ENCODE peak calls at places on chromosomes 4 and X, in six cellular contexts. One of them, this sample, is unnamed.

GRCh38 chr4:151565583-151565982 is 156.6 kb downstream of the FHIP1A start:
- DNase-seq in naive B cell: no peak
- DNase-seq in WERI-Rb-1: no peak
- DNase-seq in GDM1: no peak
- DNase-seq in hypothalamus: no peak
- DNase-seq in endodermal cell: no peak
- DNase-seq in this sample: no peak

GRCh38 chrX:128800138-128800537 is 723.2 kb downstream of the SMARCA1 start:
- DNase-seq in GDM1: no peak
- DNase-seq in hypothalamus: no peak
- DNase-seq in WERI-Rb-1: no peak
- DNase-seq in endodermal cell: no peak
- DNase-seq in naive B cell: no peak
- DNase-seq in this sample: no peak

GRCh38 chr4:65310586-65310985 is 359.7 kb downstream of the EPHA5 start:
- DNase-seq in endodermal cell: no peak
- DNase-seq in naive B cell: no peak
- DNase-seq in WERI-Rb-1: no peak
- DNase-seq in hypothalamus: no peak
- DNase-seq in GDM1: no peak
- DNase-seq in this sample: no peak

GRCh38 chr4:40933272-40934053 is 183.7 kb downstream of the NSUN7 start:
- DNase-seq in endodermal cell: no peak
- DNase-seq in GDM1: no peak
- DNase-seq in hypothalamus: peak
- DNase-seq in naive B cell: no peak
- DNase-seq in WERI-Rb-1: no peak
- DNase-seq in this sample: no peak

GRCh38 chr4:25702848-25703247 is 47.2 kb downstream of the SLC34A2 start:
- DNase-seq in GDM1: no peak
- DNase-seq in hypothalamus: peak
- DNase-seq in WERI-Rb-1: no peak
- DNase-seq in naive B cell: no peak
- DNase-seq in endodermal cell: no peak
- DNase-seq in this sample: no peak

GRCh38 chr4:39043697-39044363 is 11.6 kb upstream of the TMEM156 start:
- DNase-seq in naive B cell: peak
- DNase-seq in WERI-Rb-1: no peak
- DNase-seq in hypothalamus: no peak
- DNase-seq in GDM1: no peak
- DNase-seq in endodermal cell: no peak
- DNase-seq in this sample: peak

GRCh38 chr4:114659386-114660008 is 60.9 kb downstream of the UGT8 start:
- DNase-seq in WERI-Rb-1: peak
- DNase-seq in endodermal cell: peak
- DNase-seq in naive B cell: peak
- DNase-seq in GDM1: peak
- DNase-seq in hypothalamus: peak
- DNase-seq in this sample: peak

GRCh38 chrX:129495941-129496340 is 27.3 kb downstream of the SMARCA1 start:
- DNase-seq in WERI-Rb-1: no peak
- DNase-seq in GDM1: no peak
- DNase-seq in naive B cell: no peak
- DNase-seq in endodermal cell: no peak
- DNase-seq in hypothalamus: no peak
- DNase-seq in this sample: no peak

GRCh38 chr4:19842471-19842870 is 409.2 kb upstream of the SLIT2 start:
- DNase-seq in hypothalamus: no peak
- DNase-seq in naive B cell: no peak
- DNase-seq in GDM1: no peak
- DNase-seq in endodermal cell: no peak
- DNase-seq in WERI-Rb-1: no peak
- DNase-seq in this sample: no peak

GRCh38 chr4:102713096-102713495 is 47.7 kb downstream of the MANBA start:
- DNase-seq in endodermal cell: no peak
- DNase-seq in hypothalamus: no peak
- DNase-seq in GDM1: no peak
- DNase-seq in WERI-Rb-1: no peak
- DNase-seq in naive B cell: no peak
- DNase-seq in this sample: no peak

GRCh38 chrX:121308276-121308805 is 260.9 kb downstream of the GLUD2 start:
- DNase-seq in naive B cell: no peak
- DNase-seq in WERI-Rb-1: peak
- DNase-seq in endodermal cell: peak
- DNase-seq in hypothalamus: peak
- DNase-seq in GDM1: no peak
- DNase-seq in this sample: peak

GRCh38 chr4:24032371-24032989 is 142.6 kb upstream of the PPARGC1A start:
- DNase-seq in GDM1: no peak
- DNase-seq in WERI-Rb-1: peak
- DNase-seq in endodermal cell: peak
- DNase-seq in hypothalamus: no peak
- DNase-seq in naive B cell: no peak
- DNase-seq in this sample: no peak

GRCh38 chrX:27838176-27838575 is 30.4 kb downstream of the MAGEB10 start:
- DNase-seq in endodermal cell: no peak
- DNase-seq in naive B cell: no peak
- DNase-seq in hypothalamus: no peak
- DNase-seq in WERI-Rb-1: no peak
- DNase-seq in GDM1: no peak
- DNase-seq in this sample: no peak

GRCh38 chr4:173524218-173525117 is 5.6 kb downstream of the HAND2 start:
- DNase-seq in hypothalamus: no peak
- DNase-seq in endodermal cell: peak
- DNase-seq in GDM1: no peak
- DNase-seq in WERI-Rb-1: no peak
- DNase-seq in naive B cell: no peak
- DNase-seq in this sample: no peak

GRCh38 chr4:140296871-140297570 is 76.4 kb upstream of the SCOC start:
- DNase-seq in naive B cell: no peak
- DNase-seq in hypothalamus: no peak
- DNase-seq in endodermal cell: peak
- DNase-seq in GDM1: no peak
- DNase-seq in WERI-Rb-1: no peak
- DNase-seq in this sample: no peak

GRCh38 chr4:67580577-67580976 is 22.1 kb downstream of the STAP1 start:
- DNase-seq in endodermal cell: no peak
- DNase-seq in naive B cell: no peak
- DNase-seq in WERI-Rb-1: no peak
- DNase-seq in hypothalamus: no peak
- DNase-seq in GDM1: no peak
- DNase-seq in this sample: peak

GRCh38 chr4:124710911-124711310 is 1.6 kb downstream of the ANKRD50 start:
- DNase-seq in WERI-Rb-1: no peak
- DNase-seq in hypothalamus: no peak
- DNase-seq in GDM1: no peak
- DNase-seq in naive B cell: no peak
- DNase-seq in endodermal cell: no peak
- DNase-seq in this sample: no peak

GRCh38 chr4:57064811-57065711 is 45.1 kb downstream of the IGFBP7 start:
- DNase-seq in endodermal cell: no peak
- DNase-seq in hypothalamus: no peak
- DNase-seq in WERI-Rb-1: no peak
- DNase-seq in GDM1: no peak
- DNase-seq in naive B cell: no peak
- DNase-seq in this sample: no peak

GRCh38 chr4:52588097-52588496 is 71.0 kb downstream of the USP46 start:
- DNase-seq in naive B cell: no peak
- DNase-seq in WERI-Rb-1: peak
- DNase-seq in GDM1: no peak
- DNase-seq in endodermal cell: peak
- DNase-seq in hypothalamus: no peak
- DNase-seq in this sample: peak

GRCh38 chr4:36027203-36027602 is 217.1 kb downstream of the ARAP2 start:
- DNase-seq in endodermal cell: peak
- DNase-seq in WERI-Rb-1: no peak
- DNase-seq in hypothalamus: no peak
- DNase-seq in GDM1: no peak
- DNase-seq in naive B cell: no peak
- DNase-seq in this sample: no peak

GRCh38 chr4:87697272-87697671 is 47.2 kb downstream of the DMP1 start:
- DNase-seq in hypothalamus: no peak
- DNase-seq in naive B cell: no peak
- DNase-seq in endodermal cell: no peak
- DNase-seq in GDM1: no peak
- DNase-seq in WERI-Rb-1: no peak
- DNase-seq in this sample: no peak

GRCh38 chrX:120299928-120300327 is 11.3 kb downstream of the TMEM255A start:
- DNase-seq in GDM1: no peak
- DNase-seq in naive B cell: no peak
- DNase-seq in endodermal cell: peak
- DNase-seq in hypothalamus: no peak
- DNase-seq in WERI-Rb-1: no peak
- DNase-seq in this sample: no peak

GRCh38 chr4:98126141-98126540 is 17.1 kb downstream of the STPG2 start:
- DNase-seq in hypothalamus: no peak
- DNase-seq in naive B cell: no peak
- DNase-seq in GDM1: no peak
- DNase-seq in endodermal cell: no peak
- DNase-seq in WERI-Rb-1: no peak
- DNase-seq in this sample: no peak

GRCh38 chrX:30270639-30271038 is 23.7 kb downstream of the MAGEB1 start:
- DNase-seq in WERI-Rb-1: no peak
- DNase-seq in endodermal cell: no peak
- DNase-seq in naive B cell: no peak
- DNase-seq in hypothalamus: no peak
- DNase-seq in GDM1: no peak
- DNase-seq in this sample: no peak

GRCh38 chrX:85851418-85851817 is 195.9 kb downstream of the CHM start:
- DNase-seq in hypothalamus: no peak
- DNase-seq in naive B cell: no peak
- DNase-seq in endodermal cell: peak
- DNase-seq in WERI-Rb-1: peak
- DNase-seq in GDM1: no peak
- DNase-seq in this sample: no peak

GRCh38 chr4:113998026-113998425 is 18.6 kb upstream of the ARSJ start:
- DNase-seq in GDM1: no peak
- DNase-seq in WERI-Rb-1: no peak
- DNase-seq in endodermal cell: no peak
- DNase-seq in naive B cell: no peak
- DNase-seq in hypothalamus: no peak
- DNase-seq in this sample: no peak

GRCh38 chr4:171308661-171309060 is 504.5 kb upstream of the GALNTL6 start:
- DNase-seq in endodermal cell: no peak
- DNase-seq in hypothalamus: no peak
- DNase-seq in naive B cell: no peak
- DNase-seq in WERI-Rb-1: no peak
- DNase-seq in GDM1: no peak
- DNase-seq in this sample: no peak